ENCODE peak calls at places on chromosomes 1 and 21, in ten cellular contexts. I is left ventricle myocardium inferior; X is ELF-1; P is left colon; Y is activated naive CD4-positive, alpha-beta T cell treated with anti-CD3 and anti-CD28 coated beads for 36 hours; C is stimulated activated CD4-positive, alpha-beta T cell treated with anti-CD3 and anti-CD28 coated beads, Interleukin-1b, Interleukin-23, amount 100 ng/mL, for 24 hours; Q is aorta; B is activated CD4-positive, alpha-beta T cell treated with anti-CD3 and anti-CD28 coated beads, Interleukin-2, amount 50 U/mL, for 1 hour; N is ovary; L is fibroblast of mammary gland. R is an unnamed sample.

GRCh38 chr21:42002421-42002958 is 7.7 kb downstream of the ZBTB21 start:
- DNase-seq in I (no peak), X (no peak), P (no peak), Y (peak), C (peak), Q (no peak), B (peak), N (no peak), L (peak), R (no peak)

GRCh38 chr1:168341576-168341975 is 60.9 kb downstream of the TBX19 start:
- DNase-seq in I (no peak), X (no peak), P (no peak), Y (no peak), C (no peak), Q (no peak), B (no peak), N (no peak), L (peak), R (no peak)

GRCh38 chr1:163013826-163014600 is 55.1 kb upstream of the RGS4 start:
- DNase-seq in I (no peak), X (no peak), P (no peak), Y (no peak), C (no peak), Q (no peak), B (no peak), N (no peak), L (no peak), R (no peak)

GRCh38 chr1:51669191-51669590 is 52.3 kb downstream of the OSBPL9 start:
- DNase-seq in I (no peak), X (no peak), P (no peak), Y (no peak), C (no peak), Q (no peak), B (no peak), N (no peak), L (no peak), R (no peak)

GRCh38 chr1:22586356-22587130 is 23.3 kb downstream of the EPHA8 start:
- DNase-seq in I (no peak), X (no peak), P (no peak), Y (no peak), C (no peak), Q (no peak), B (no peak), N (no peak), L (no peak), R (no peak)

GRCh38 chr1:107140703-107141490 is at the start of gene NTNG1:
- DNase-seq in I (no peak), X (peak), P (no peak), Y (peak), C (no peak), Q (no peak), B (no peak), N (no peak), L (no peak), R (no peak)

GRCh38 chr1:228555074-228555989 is 68.2 kb downstream of the RNF187 start:
- DNase-seq in I (no peak), X (peak), P (peak), Y (peak), C (no peak), Q (no peak), B (peak), N (peak), L (peak), R (no peak)

GRCh38 chr1:56322211-56322610 is 257.2 kb downstream of the PLPP3 start:
- DNase-seq in I (no peak), X (peak), P (no peak), Y (no peak), C (no peak), Q (no peak), B (no peak), N (no peak), L (no peak), R (no peak)

GRCh38 chr1:187893471-187893870 is 1064.7 kb downstream of the PLA2G4A start:
- DNase-seq in I (no peak), X (no peak), P (no peak), Y (no peak), C (no peak), Q (no peak), B (no peak), N (no peak), L (no peak), R (no peak)

GRCh38 chr1:47839460-47839760 is 157.8 kb downstream of the TRABD2B start:
- DNase-seq in I (no peak), X (no peak), P (no peak), Y (no peak), C (no peak), Q (no peak), B (no peak), N (no peak), L (no peak), R (no peak)

GRCh38 chr21:42411891-42412635 is 8.4 kb downstream of the UBASH3A start:
- DNase-seq in I (no peak), X (no peak), P (no peak), Y (no peak), C (no peak), Q (no peak), B (no peak), N (no peak), L (no peak), R (no peak)

GRCh38 chr1:42774928-42775549 is 8.0 kb downstream of the C1orf50 start:
- DNase-seq in I (no peak), X (no peak), P (no peak), Y (no peak), C (no peak), Q (no peak), B (no peak), N (no peak), L (peak), R (no peak)

GRCh38 chr1:165364432-165365133 is 8.1 kb upstream of the LMX1A start:
- DNase-seq in I (peak), X (no peak), P (no peak), Y (no peak), C (no peak), Q (peak), B (no peak), N (no peak), L (peak), R (no peak)

GRCh38 chr1:67674260-67675011 is 10.6 kb upstream of the GADD45A start:
- DNase-seq in I (peak), X (no peak), P (peak), Y (peak), C (no peak), Q (no peak), B (peak), N (peak), L (peak), R (no peak)

GRCh38 chr1:199982606-199983005 is 44.9 kb upstream of the NR5A2 start:
- DNase-seq in I (no peak), X (no peak), P (peak), Y (no peak), C (no peak), Q (no peak), B (no peak), N (no peak), L (no peak), R (no peak)

GRCh38 chr21:37074546-37074945 is 1.5 kb downstream of the TTC3 start:
- DNase-seq in I (no peak), X (no peak), P (no peak), Y (no peak), C (no peak), Q (no peak), B (no peak), N (no peak), L (peak), R (no peak)

GRCh38 chr21:36976882-36977651 is 10.6 kb upstream of the HLCS start:
- DNase-seq in I (no peak), X (peak), P (no peak), Y (peak), C (no peak), Q (no peak), B (no peak), N (peak), L (peak), R (peak)

GRCh38 chr1:57421366-57421765 is 2.5 kb downstream of the DAB1 start:
- DNase-seq in I (no peak), X (no peak), P (no peak), Y (no peak), C (no peak), Q (no peak), B (no peak), N (no peak), L (no peak), R (no peak)

GRCh38 chr1:115877511-115877910 is 36.6 kb upstream of the NHLH2 start:
- DNase-seq in I (no peak), X (peak), P (no peak), Y (no peak), C (no peak), Q (no peak), B (no peak), N (no peak), L (peak), R (no peak)

GRCh38 chr1:24159366-24159765 is 16.4 kb upstream of the IL22RA1 start:
- DNase-seq in I (no peak), X (no peak), P (no peak), Y (no peak), C (no peak), Q (no peak), B (no peak), N (no peak), L (no peak), R (no peak)

GRCh38 chr1:222654849-222655248 is 37.0 kb downstream of the MIA3 start:
- DNase-seq in I (no peak), X (no peak), P (no peak), Y (peak), C (peak), Q (peak), B (peak), N (no peak), L (peak), R (peak)

GRCh38 chr1:154521695-154522094 is 19.5 kb upstream of the SHE start:
- DNase-seq in I (no peak), X (no peak), P (no peak), Y (no peak), C (no peak), Q (no peak), B (no peak), N (no peak), L (no peak), R (no peak)

GRCh38 chr1:93701619-93702018 is 20.0 kb upstream of the BCAR3 start:
- DNase-seq in I (no peak), X (peak), P (no peak), Y (no peak), C (no peak), Q (peak), B (no peak), N (no peak), L (peak), R (no peak)

GRCh38 chr1:184684285-184685077 is 70.2 kb downstream of the EDEM3 start:
- DNase-seq in I (peak), X (no peak), P (no peak), Y (no peak), C (no peak), Q (peak), B (no peak), N (no peak), L (peak), R (no peak)

GRCh38 chr21:28445081-28445830 is 547.4 kb downstream of the LTN1 start:
- DNase-seq in I (no peak), X (no peak), P (no peak), Y (no peak), C (no peak), Q (no peak), B (no peak), N (no peak), L (peak), R (no peak)

GRCh38 chr1:94050263-94050662 is 70.7 kb downstream of the ABCA4 start:
- DNase-seq in I (no peak), X (no peak), P (no peak), Y (no peak), C (no peak), Q (no peak), B (no peak), N (no peak), L (peak), R (no peak)

GRCh38 chr1:54377040-54377691 is 29.0 kb downstream of the SSBP3 start:
- DNase-seq in I (no peak), X (no peak), P (no peak), Y (no peak), C (no peak), Q (no peak), B (no peak), N (no peak), L (no peak), R (no peak)

GRCh38 chr1:118136511-118136937 is 48.5 kb downstream of the SPAG17 start:
- DNase-seq in I (no peak), X (no peak), P (no peak), Y (peak), C (no peak), Q (peak), B (no peak), N (no peak), L (peak), R (no peak)

GRCh38 chr1:227906550-227906991 is 41.2 kb downstream of the WNT9A start:
- DNase-seq in I (no peak), X (no peak), P (no peak), Y (no peak), C (no peak), Q (no peak), B (no peak), N (no peak), L (no peak), R (no peak)

GRCh38 chr1:208252126-208252853 is 8.1 kb upstream of the PLXNA2 start:
- DNase-seq in I (no peak), X (peak), P (no peak), Y (no peak), C (no peak), Q (no peak), B (no peak), N (no peak), L (no peak), R (no peak)

GRCh38 chr1:34831721-34832246 is 27.8 kb downstream of the SMIM12 start:
- DNase-seq in I (no peak), X (no peak), P (no peak), Y (no peak), C (no peak), Q (no peak), B (no peak), N (no peak), L (no peak), R (no peak)

GRCh38 chr1:198669023-198669698 is 30.3 kb downstream of the PTPRC start:
- DNase-seq in I (no peak), X (no peak), P (no peak), Y (peak), C (no peak), Q (peak), B (peak), N (no peak), L (peak), R (no peak)

GRCh38 chr1:116910379-116911165 is 856 bp downstream of the PTGFRN start:
- DNase-seq in I (peak), X (peak), P (peak), Y (peak), C (peak), Q (peak), B (peak), N (peak), L (no peak), R (no peak)

GRCh38 chr21:20739421-20739820 is 258.8 kb upstream of the NCAM2 start:
- DNase-seq in I (no peak), X (peak), P (no peak), Y (no peak), C (no peak), Q (no peak), B (no peak), N (no peak), L (no peak), R (no peak)

GRCh38 chr1:225224287-225224686 is 203.6 kb downstream of the LBR start:
- DNase-seq in I (no peak), X (no peak), P (no peak), Y (no peak), C (no peak), Q (no peak), B (no peak), N (no peak), L (no peak), R (no peak)